ENCODE peak calls at places on chromosomes 5 and 9, in six cellular contexts. N is right atrium auricular region, V is AG04450, X is SK-N-SH, F is Peyer's patch, Y is A549. K is an unnamed sample.

GRCh38 chr5:116509483-116510244 is 65.0 kb downstream of the SEMA6A start:
- DNase-seq in N (no peak), V (no peak), X (no peak), F (no peak), Y (no peak), K (no peak)

GRCh38 chr9:104025945-104026344 is 68.2 kb upstream of the SMC2 start:
- DNase-seq in N (no peak), V (no peak), X (no peak), F (no peak), Y (no peak), K (no peak)

GRCh38 chr5:92641031-92641962 is 939.7 kb downstream of the NR2F1-AS1 start:
- DNase-seq in N (no peak), V (peak; percentile 15), X (peak; percentile 50), F (no peak), Y (peak; percentile 84), K (peak; percentile 7)

GRCh38 chr5:147336871-147337270 is 102.0 kb downstream of the STK32A start:
- DNase-seq in N (no peak), V (no peak), X (no peak), F (no peak), Y (no peak), K (no peak)

GRCh38 chr5:145921211-145921610 is 15.2 kb upstream of the SH3RF2 start:
- DNase-seq in N (no peak), V (no peak), X (no peak), F (no peak), Y (no peak), K (no peak)

GRCh38 chr5:136032564-136032963 is 3.8 kb downstream of the TGFBI start:
- DNase-seq in N (no peak), V (peak; percentile 41), X (no peak), F (no peak), Y (peak; percentile 69), K (peak; percentile 72)

GRCh38 chr5:87400305-87400899 is 12.3 kb downstream of the CCNH start:
- DNase-seq in N (no peak), V (no peak), X (peak; percentile 35), F (no peak), Y (peak; percentile 48), K (no peak)

GRCh38 chr9:108620767-108621166 is 235.0 kb downstream of the ACTL7B start:
- DNase-seq in N (no peak), V (no peak), X (no peak), F (no peak), Y (no peak), K (no peak)

GRCh38 chr5:119347574-119347973 is 8.2 kb upstream of the TNFAIP8 start:
- DNase-seq in N (no peak), V (no peak), X (no peak), F (no peak), Y (no peak), K (no peak)

GRCh38 chr5:98768160-98769005 is 5.1 kb upstream of the RGMB start:
- DNase-seq in N (no peak), V (no peak), X (peak; percentile 73), F (peak; percentile 45), Y (peak; percentile 52), K (peak; percentile 71)

GRCh38 chr5:169242175-169242848 is 58.6 kb downstream of the SLIT3 start:
- DNase-seq in N (no peak), V (no peak), X (no peak), F (no peak), Y (no peak), K (no peak)

GRCh38 chr5:122515709-122516431 is 203.8 kb downstream of the SNCAIP start:
- DNase-seq in N (no peak), V (peak; percentile 57), X (peak; percentile 71), F (peak; percentile 17), Y (peak; percentile 79), K (peak; percentile 57)

GRCh38 chr9:136138566-136138965 is 19.9 kb upstream of the TMEM250 start:
- DNase-seq in N (no peak), V (no peak), X (peak; percentile 69), F (peak; percentile 24), Y (peak; percentile 69), K (no peak)

GRCh38 chr5:149543361-149544198 is 7.7 kb downstream of the CSNK1A1 start:
- DNase-seq in N (no peak), V (no peak), X (no peak), F (no peak), Y (no peak), K (no peak)

GRCh38 chr5:71767661-71768060 is 48.6 kb downstream of the CARTPT start:
- DNase-seq in N (no peak), V (no peak), X (no peak), F (no peak), Y (no peak), K (no peak)

GRCh38 chr9:127975376-127976315 is 5.1 kb downstream of the EEIG1 start:
- DNase-seq in N (no peak), V (no peak), X (no peak), F (no peak), Y (no peak), K (no peak)

GRCh38 chr5:111224561-111224989 is 391 bp downstream of the CAMK4 start:
- DNase-seq in N (no peak), V (no peak), X (no peak), F (peak; percentile 17), Y (no peak), K (no peak)

GRCh38 chr9:79572891-79573696 is 1.3 kb downstream of the TLE4 start:
- DNase-seq in N (no peak), V (no peak), X (peak; percentile 62), F (peak; percentile 54), Y (peak; percentile 4), K (peak; percentile 16)

GRCh38 chr5:31901807-31902530 is 263.0 kb downstream of the PDZD2 start:
- DNase-seq in N (no peak), V (no peak), X (no peak), F (no peak), Y (no peak), K (no peak)

GRCh38 chr5:96083361-96083881 is 121.8 kb upstream of the ELL2 start:
- DNase-seq in N (no peak), V (no peak), X (no peak), F (no peak), Y (no peak), K (no peak)

GRCh38 chr5:120748474-120748873 is 284.4 kb downstream of the PRR16 start:
- DNase-seq in N (no peak), V (no peak), X (no peak), F (no peak), Y (no peak), K (no peak)

GRCh38 chr5:59337240-59337639 is 556.3 kb downstream of the PDE4D start:
- DNase-seq in N (no peak), V (no peak), X (no peak), F (no peak), Y (no peak), K (no peak)

GRCh38 chr9:9003184-9003583 is 1203.6 kb upstream of the DMAC1 start:
- DNase-seq in N (no peak), V (no peak), X (peak; percentile 1), F (no peak), Y (peak; percentile 3), K (peak; percentile 30)

GRCh38 chr5:144634138-144634537 is 463.5 kb downstream of the KCTD16 start:
- DNase-seq in N (no peak), V (no peak), X (no peak), F (no peak), Y (no peak), K (no peak)

GRCh38 chr5:108382784-108383358 is 973 bp upstream of the FBXL17 start:
- DNase-seq in N (no peak), V (no peak), X (peak; percentile 9), F (peak; percentile 17), Y (no peak), K (no peak)

GRCh38 chr5:218457-219289 is 553 bp downstream of the SDHA start:
- DNase-seq in N (no peak), V (no peak), X (peak; percentile 54), F (peak; percentile 47), Y (peak; percentile 33), K (no peak)

GRCh38 chr9:73565833-73566465 is 414.3 kb downstream of the ANXA1 start:
- DNase-seq in N (no peak), V (no peak), X (no peak), F (no peak), Y (peak; percentile 49), K (no peak)

GRCh38 chr9:106928350-106928749 is 65.4 kb downstream of the ZNF462 start:
- DNase-seq in N (no peak), V (no peak), X (no peak), F (no peak), Y (no peak), K (no peak)

GRCh38 chr5:149227168-149227826 is 44.4 kb upstream of the AFAP1L1 start:
- DNase-seq in N (no peak), V (no peak), X (no peak), F (no peak), Y (peak; percentile 21), K (no peak)

GRCh38 chr5:181237758-181238385 is 5.8 kb downstream of the RACK1 start:
- DNase-seq in N (no peak), V (no peak), X (no peak), F (no peak), Y (no peak), K (no peak)
- H3K27ac ChIP-seq in N (no peak overlapping the region), V (no peak overlapping the region), X (peak overlapping the region; percentile 96), F (no peak overlapping the region), Y (no peak overlapping the region), K (no peak overlapping the region)

DNA sequence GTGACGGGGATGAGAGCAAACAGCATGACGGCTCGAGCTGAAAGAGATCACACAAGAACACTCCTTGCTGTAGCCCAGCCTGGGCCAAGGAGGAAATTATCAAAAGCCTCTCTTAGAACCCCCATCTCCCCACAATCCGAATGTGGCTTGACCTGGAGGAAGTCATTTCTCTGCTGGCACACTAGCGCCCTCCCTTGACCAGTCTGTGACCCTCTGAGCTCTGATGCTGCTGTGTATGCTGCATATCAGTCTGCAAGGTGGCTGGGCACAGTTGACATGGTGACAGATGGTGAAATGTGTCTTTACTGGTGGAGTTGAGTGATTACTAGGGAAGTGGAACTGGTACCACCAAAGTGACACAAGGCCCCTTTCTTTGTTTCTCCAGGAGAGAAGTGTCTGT is 3.3 kb downstream of the SLC46A2 start:
- DNase-seq in N (no peak), V (no peak), X (no peak), F (no peak), Y (peak; percentile 18), K (peak; percentile 19)
- TF ChIP-seq CTCF in N (no peak), V (peak; percentile 12), X (peak; percentile 35), F (no peak), Y (no peak), K (no peak)

GRCh38 chr5:78804995-78805394 is 156.4 kb upstream of the LHFPL2 start:
- DNase-seq in N (no peak), V (no peak), X (no peak), F (no peak), Y (no peak), K (no peak)

GRCh38 chr5:78808818-78809217 is 160.2 kb upstream of the LHFPL2 start:
- DNase-seq in N (no peak), V (no peak), X (peak; percentile 53), F (no peak), Y (no peak), K (no peak)

GRCh38 chr5:78805474-78806124 is 157.0 kb upstream of the LHFPL2 start:
- DNase-seq in N (no peak), V (no peak), X (peak; percentile 63), F (no peak), Y (no peak), K (no peak)

GRCh38 chr5:78808380-78808779 is 159.8 kb upstream of the LHFPL2 start:
- DNase-seq in N (no peak), V (no peak), X (no peak), F (no peak), Y (no peak), K (no peak)

GRCh38 chr5:78806544-78806943 is 158.0 kb upstream of the LHFPL2 start:
- DNase-seq in N (no peak), V (peak; percentile 33), X (no peak), F (no peak), Y (no peak), K (no peak)
- H3K4me3 ChIP-seq in N (no peak overlapping the region), V (no peak overlapping the region), X (no peak overlapping the region), F (no peak overlapping the region), Y (no peak overlapping the region), K (no peak overlapping the region)

GRCh38 chr5:126477281-126477680 is 54.1 kb downstream of the GRAMD2B start:
- DNase-seq in N (no peak), V (no peak), X (no peak), F (no peak), Y (no peak), K (no peak)
- H3K27ac ChIP-seq in N (no peak overlapping the region), V (no peak overlapping the region), X (peak overlapping the region; percentile 43), F (no peak overlapping the region), Y (no peak overlapping the region), K (peak overlapping the region; percentile 25)

K was measured in tibial nerve.